ENCODE peak calls at places on chromosome 19, in five cellular contexts. G, L, C, O and U are unnamed samples.

GRCh38 chr19:28168557-28168956 is 1044.4 kb downstream of the UQCRFS1 start:
- DNase-seq in L (no peak), O (no peak), C (peak), G (no peak), U (no peak)

GRCh38 chr19:38544569-38545315 is 73.0 kb downstream of the MAP4K1 start:
- DNase-seq in C (peak), G (no peak), O (no peak), L (no peak), U (peak)

GRCh38 chr19:7482584-7483439 is 6.0 kb downstream of the PEX11G start:
- DNase-seq in C (peak), O (peak), L (peak), G (peak), U (no peak)

GRCh38 chr19:48511800-48512503 is at the start of gene LMTK3:
- DNase-seq in G (no peak), O (no peak), C (peak), L (peak), U (no peak)

GRCh38 chr19:30425885-30426838 is 54.0 kb downstream of the ZNF536 start:
- DNase-seq in L (no peak), G (no peak), O (peak), C (no peak), U (no peak)

GRCh38 chr19:41456342-41456918 is 13.5 kb downstream of the ERICH4 start:
- DNase-seq in G (no peak), L (peak), C (no peak), O (no peak), U (peak)

GRCh38 chr19:18419195-18419698 is at the start of gene SSBP4:
- DNase-seq in C (peak), O (no peak), L (peak), G (peak), U (no peak)

GRCh38 chr19:32748497-32748896 is 28.9 kb downstream of the TDRD12 start:
- DNase-seq in L (no peak), C (peak), G (no peak), O (no peak), U (no peak)

GRCh38 chr19:49210108-49210900 is 52.7 kb downstream of the TRPM4 start:
- DNase-seq in O (no peak), L (no peak), C (peak), G (no peak), U (no peak)

GRCh38 chr19:3275068-3275582 is 50.7 kb downstream of the CELF5 start:
- DNase-seq in O (no peak), G (no peak), L (no peak), C (peak), U (no peak)

GRCh38 chr19:5131866-5132561 is 163.1 kb downstream of the KDM4B start:
- DNase-seq in O (no peak), C (peak), G (peak), L (no peak), U (no peak)
- H3K4me3 ChIP-seq in O (no peak), C (no peak), G (no peak), L (no peak), U (no peak)

GRCh38 chr19:21020298-21021227 is at the start of gene ZNF430:
- DNase-seq in L (peak), G (peak), C (peak), O (peak), U (peak)

GRCh38 chr19:21023901-21024300 is 3.4 kb downstream of the ZNF430 start:
- DNase-seq in C (no peak), G (peak), O (no peak), L (peak), U (no peak)

GRCh38 chr19:21028969-21029268 is 8.5 kb downstream of the ZNF430 start:
- DNase-seq in C (no peak), L (no peak), G (peak), O (no peak), U (no peak)

GRCh38 chr19:21022996-21023395 is 2.5 kb downstream of the ZNF430 start:
- DNase-seq in O (no peak), L (peak), C (no peak), G (peak), U (no peak)
- H3K4me3 ChIP-seq in O (no peak), L (no peak), C (no peak), G (peak), U (no peak)

GRCh38 chr19:56660381-56661105 is 11.0 kb downstream of the ZNF835 start:
- DNase-seq in L (no peak), C (no peak), G (no peak), O (peak), U (no peak)
- H3K4me3 ChIP-seq in L (no peak), C (no peak), G (no peak), O (no peak), U (no peak)

DNA sequence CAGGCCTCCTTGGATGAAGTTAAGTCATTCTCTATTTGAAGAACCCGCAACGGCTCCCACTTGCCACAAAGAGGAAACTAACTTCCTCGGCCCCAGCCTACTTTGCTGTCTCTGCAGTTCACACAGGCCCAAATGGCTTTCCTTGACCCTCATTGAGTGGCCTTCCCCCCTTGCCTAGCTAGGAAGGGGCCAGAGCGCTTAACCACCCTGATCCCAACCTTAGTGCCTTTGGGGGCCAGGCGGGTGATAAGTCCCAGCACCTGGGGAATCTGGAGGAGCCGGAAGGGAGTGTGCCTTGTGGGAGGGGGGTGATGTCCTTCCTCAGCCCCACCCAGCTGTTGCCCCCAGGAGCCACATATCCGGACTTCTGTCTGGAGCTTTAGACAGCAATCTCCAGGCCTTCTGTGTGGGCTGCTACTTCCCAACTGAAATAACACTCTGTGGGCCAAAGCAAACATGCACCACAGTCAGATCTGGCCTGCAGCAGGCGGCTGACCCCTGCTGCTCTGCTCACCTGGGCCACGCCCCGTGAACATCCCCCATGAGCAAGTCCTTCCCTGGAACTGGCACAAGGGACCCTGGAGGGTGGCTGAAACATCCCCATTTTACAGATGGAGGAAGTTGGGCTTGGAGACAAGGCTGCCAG is 10.5 kb downstream of the NECTIN2 start:
- DNase-seq in G (no peak), O (no peak), C (no peak), L (no peak), U (no peak)
- H3K4me3 ChIP-seq in G (no peak), O (no peak), C (no peak), L (no peak), U (no peak)

GRCh38 chr19:12638611-12639182 is 27.8 kb downstream of the MAN2B1 start:
- DNase-seq in G (no peak), O (no peak), L (no peak), C (no peak), U (no peak)

GRCh38 chr19:12641456-12641855 is 25.1 kb downstream of the MAN2B1 start:
- DNase-seq in L (no peak), C (no peak), O (no peak), G (no peak), U (no peak)

GRCh38 chr19:12636631-12637030 is 25.9 kb downstream of the ZNF791 start:
- DNase-seq in L (no peak), C (no peak), G (no peak), O (no peak), U (no peak)

GRCh38 chr19:12642506-12642905 is 24.0 kb downstream of the MAN2B1 start:
- DNase-seq in O (no peak), G (no peak), C (no peak), L (no peak), U (no peak)

DNA sequence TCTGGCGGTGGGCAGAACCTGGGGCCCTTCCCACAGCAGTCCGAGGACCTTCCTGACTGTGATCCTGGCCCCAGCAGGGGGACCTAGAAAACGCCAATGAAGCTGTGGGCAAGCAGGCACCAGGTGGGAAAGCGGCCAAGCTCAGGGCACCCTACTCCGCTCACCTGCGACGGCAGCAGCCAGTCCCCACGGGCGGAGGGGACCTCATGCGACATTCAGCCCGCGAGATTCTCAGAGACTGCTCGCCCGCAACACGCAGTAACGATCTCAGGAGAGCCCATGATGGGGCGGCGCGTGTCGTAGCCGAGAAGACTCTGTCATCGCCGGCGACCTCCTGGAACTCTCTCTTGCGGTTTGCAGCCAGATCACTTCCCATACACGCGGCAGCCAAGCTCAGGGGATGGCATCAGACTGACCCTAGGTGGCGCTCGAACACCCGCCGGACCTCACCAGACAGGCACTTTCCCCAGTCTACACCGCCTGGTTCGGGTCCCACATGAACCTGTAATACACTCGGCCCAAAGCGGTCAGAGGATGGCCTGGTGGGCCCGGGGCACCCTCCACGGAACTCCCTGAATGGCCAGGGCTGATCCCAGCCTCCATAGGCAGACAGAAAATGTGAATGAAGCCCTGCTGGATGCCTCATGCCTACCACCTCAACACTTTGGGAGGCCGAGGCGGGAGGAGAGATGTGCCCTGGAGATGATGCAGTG is 26.5 kb downstream of the MAN2B1 start:
- DNase-seq in G (peak), C (peak), O (peak), L (peak), U (peak)
- H3K4me3 ChIP-seq in G (no peak), C (peak), O (no peak), L (peak), U (peak)

DNA sequence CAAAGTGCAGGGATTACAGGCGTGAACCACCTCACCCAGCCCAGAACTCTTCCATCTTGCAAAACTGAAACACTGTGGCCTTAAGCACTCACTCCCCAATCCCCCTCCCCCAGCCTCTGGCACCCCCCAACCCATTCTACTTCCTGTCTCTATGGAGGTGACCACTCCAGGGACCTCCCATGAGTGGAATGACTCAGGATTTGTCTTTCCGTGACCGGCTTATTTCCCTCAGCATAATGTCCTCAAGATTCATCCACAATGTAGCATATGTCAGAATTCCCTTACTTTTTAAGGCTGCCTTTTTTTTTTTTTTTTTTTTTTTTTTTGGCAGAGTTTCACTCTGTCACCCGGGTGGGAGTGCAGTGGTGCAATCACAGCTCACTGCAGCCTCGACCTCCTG is 3.6 kb upstream of the F2RL3 start:
- DNase-seq in G (no peak), C (no peak), O (no peak), L (peak), U (no peak)
- H3K4me3 ChIP-seq in G (no peak), C (no peak), O (no peak), L (no peak), U (no peak)

GRCh38 chr19:1235625-1236538 is 1.9 kb downstream of the CBARP start:
- DNase-seq in C (no peak), O (no peak), G (no peak), L (no peak), U (no peak)
- H3K4me3 ChIP-seq in C (peak), O (no peak), G (no peak), L (peak), U (peak)

DNA sequence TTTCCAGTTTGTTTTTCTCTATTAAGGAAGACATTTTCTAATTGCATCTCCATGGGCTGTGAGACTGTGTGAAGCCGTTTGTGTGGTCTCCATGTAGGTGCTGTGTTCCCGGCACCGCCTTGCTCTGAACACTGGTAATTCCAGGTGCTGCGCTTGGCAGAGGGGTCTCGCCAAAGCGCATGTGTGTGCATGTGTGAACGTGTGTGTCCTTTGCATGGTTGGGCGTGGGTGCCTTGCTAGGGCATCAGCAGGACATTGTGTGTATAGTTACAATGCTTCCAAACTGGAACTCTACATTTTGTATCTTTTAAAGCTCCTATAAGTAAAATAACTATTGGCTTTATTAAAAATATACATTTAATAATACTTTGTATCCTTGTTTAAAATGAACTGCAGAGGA is 9.8 kb upstream of the GPI start:
- DNase-seq in L (no peak), G (no peak), O (no peak), C (no peak), U (no peak)
- H3K4me3 ChIP-seq in L (no peak), G (no peak), O (no peak), C (no peak), U (no peak)